ENCODE peak calls at places on chromosomes 5 and 9, in four cellular contexts. R is neuronal stem cell, O is mesendoderm, F is mesenchymal stem cell. V is an unnamed sample.

GRCh38 chr5:151612689-151613427 is 21.7 kb upstream of the FAT2 start:
- DNase-seq in R (no peak), O (peak; percentile 26), F (no peak), V (peak; percentile 11)

GRCh38 chr9:96874947-96875459 is 20.7 kb upstream of the ZNF782 start:
- DNase-seq in R (no peak), O (no peak), F (peak; percentile 25), V (peak; percentile 59)

GRCh38 chr9:125631391-125632085 is 75.5 kb downstream of the MAPKAP1 start:
- DNase-seq in R (no peak), O (peak; percentile 65), F (peak; percentile 63), V (peak; percentile 57)

GRCh38 chr9:97983524-97984187 is 515 bp downstream of the ANP32B start:
- DNase-seq in R (no peak), O (peak; percentile 46), F (peak; percentile 60), V (peak; percentile 9)

GRCh38 chr9:113636165-113636564 is 172.6 kb downstream of the RGS3 start:
- DNase-seq in R (no peak), O (no peak), F (peak; percentile 52), V (peak; percentile 91)

GRCh38 chr5:75016896-75017295 is 35.5 kb downstream of the GCNT4 start:
- DNase-seq in R (no peak), O (no peak), F (no peak), V (no peak)

GRCh38 chr5:55160493-55161209 is 680 bp downstream of the GPX8 start:
- DNase-seq in R (no peak), O (peak; percentile 88), F (peak; percentile 96), V (peak; percentile 98)

GRCh38 chr5:155193018-155193417 is 179.5 kb downstream of the KIF4B start:
- DNase-seq in R (no peak), O (peak; percentile 51), F (no peak), V (no peak)

GRCh38 chr9:88741335-88741734 is 206.4 kb downstream of the NXNL2 start:
- DNase-seq in R (no peak), O (peak; percentile 55), F (no peak), V (no peak)

GRCh38 chr5:1517838-1518237 is 5.9 kb downstream of the LPCAT1 start:
- DNase-seq in R (no peak), O (no peak), F (no peak), V (no peak)

GRCh38 chr9:12680757-12681156 is 12.4 kb upstream of the TYRP1 start:
- DNase-seq in R (no peak), O (peak; percentile 13), F (no peak), V (no peak)

GRCh38 chr5:83991566-83992224 is 271.0 kb upstream of the HAPLN1 start:
- DNase-seq in R (no peak), O (no peak), F (no peak), V (peak; percentile 42)

GRCh38 chr5:133928690-133929393 is 39.6 kb downstream of the C5orf15 start:
- DNase-seq in R (no peak), O (no peak), F (no peak), V (no peak)

GRCh38 chr9:98885575-98886292 is 58.0 kb upstream of the COL15A1 start:
- DNase-seq in R (no peak), O (no peak), F (no peak), V (no peak)

GRCh38 chr5:110865400-110866094 is 126.7 kb downstream of the SLC25A46 start:
- DNase-seq in R (peak; percentile 37), O (peak; percentile 84), F (peak; percentile 31), V (peak; percentile 41)

GRCh38 chr9:129806126-129806525 is 3.1 kb downstream of the TOR1B start:
- DNase-seq in R (no peak), O (no peak), F (peak; percentile 51), V (no peak)

GRCh38 chr5:39608024-39608423 is 183.2 kb upstream of the DAB2 start:
- DNase-seq in R (no peak), O (no peak), F (no peak), V (no peak)

GRCh38 chr9:84554069-84554659 is 115.4 kb upstream of the NTRK2 start:
- DNase-seq in R (no peak), O (peak; percentile 75), F (no peak), V (no peak)

GRCh38 chr5:120734033-120734432 is 269.9 kb downstream of the PRR16 start:
- DNase-seq in R (peak; percentile 2), O (peak; percentile 58), F (no peak), V (no peak)

GRCh38 chr5:138000102-138000723 is 32.7 kb downstream of the FAM13B start:
- DNase-seq in R (no peak), O (peak; percentile 26), F (peak; percentile 81), V (peak; percentile 66)

GRCh38 chr9:94639996-94640376 is 668 bp upstream of the FBP1 start:
- DNase-seq in R (no peak), O (peak; percentile 42), F (no peak), V (no peak)

GRCh38 chr5:83955916-83956315 is 235.3 kb upstream of the HAPLN1 start:
- DNase-seq in R (no peak), O (peak; percentile 4), F (peak; percentile 81), V (peak; percentile 77)

GRCh38 chr5:124979174-124979573 is 232.7 kb upstream of the ZNF608 start:
- DNase-seq in R (no peak), O (peak; percentile 87), F (peak; percentile 65), V (peak; percentile 24)

GRCh38 chr9:94928696-94929372 is 202.3 kb downstream of the AOPEP start:
- DNase-seq in R (no peak), O (no peak), F (no peak), V (peak; percentile 45)

DNA sequence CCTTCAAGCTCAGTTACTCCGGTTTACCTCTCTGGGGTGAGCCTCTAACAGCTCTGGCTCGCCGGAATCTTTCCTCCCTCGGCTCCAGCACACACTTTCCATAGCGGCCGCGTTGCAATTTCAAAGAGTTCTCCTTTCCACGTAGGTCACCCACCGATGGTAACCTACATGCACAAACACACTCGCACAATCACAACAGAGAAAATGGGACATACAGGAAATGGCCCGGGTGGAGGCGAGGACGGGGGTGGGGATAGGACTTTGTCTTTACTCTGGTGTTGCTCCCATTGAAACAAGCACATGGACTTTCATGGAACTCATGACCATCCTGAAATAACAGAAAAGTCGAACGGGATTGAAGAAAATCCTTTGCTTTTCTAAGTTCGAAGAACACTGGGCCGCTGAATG is 1.2 kb downstream of the LHFPL2 start:
- DNase-seq in R (no peak), O (peak; percentile 59), F (peak; percentile 54), V (peak; percentile 47)
- H2BK15ac ChIP-seq in R (no peak overlapping the region), O (no peak overlapping the region), F (no peak overlapping the region), V (peak overlapping the region; percentile 71)

GRCh38 chr5:116736671-116737070 is 162.0 kb upstream of the SEMA6A start:
- DNase-seq in R (no peak), O (no peak), F (no peak), V (no peak)

GRCh38 chr5:116731432-116731831 is 156.8 kb upstream of the SEMA6A start:
- DNase-seq in R (no peak), O (no peak), F (no peak), V (no peak)

GRCh38 chr5:116732591-116732990 is 158.0 kb upstream of the SEMA6A start:
- DNase-seq in R (no peak), O (peak; percentile 78), F (no peak), V (no peak)

GRCh38 chr5:116734717-116735072 is 160.1 kb upstream of the SEMA6A start:
- DNase-seq in R (no peak), O (no peak), F (no peak), V (no peak)

DNA sequence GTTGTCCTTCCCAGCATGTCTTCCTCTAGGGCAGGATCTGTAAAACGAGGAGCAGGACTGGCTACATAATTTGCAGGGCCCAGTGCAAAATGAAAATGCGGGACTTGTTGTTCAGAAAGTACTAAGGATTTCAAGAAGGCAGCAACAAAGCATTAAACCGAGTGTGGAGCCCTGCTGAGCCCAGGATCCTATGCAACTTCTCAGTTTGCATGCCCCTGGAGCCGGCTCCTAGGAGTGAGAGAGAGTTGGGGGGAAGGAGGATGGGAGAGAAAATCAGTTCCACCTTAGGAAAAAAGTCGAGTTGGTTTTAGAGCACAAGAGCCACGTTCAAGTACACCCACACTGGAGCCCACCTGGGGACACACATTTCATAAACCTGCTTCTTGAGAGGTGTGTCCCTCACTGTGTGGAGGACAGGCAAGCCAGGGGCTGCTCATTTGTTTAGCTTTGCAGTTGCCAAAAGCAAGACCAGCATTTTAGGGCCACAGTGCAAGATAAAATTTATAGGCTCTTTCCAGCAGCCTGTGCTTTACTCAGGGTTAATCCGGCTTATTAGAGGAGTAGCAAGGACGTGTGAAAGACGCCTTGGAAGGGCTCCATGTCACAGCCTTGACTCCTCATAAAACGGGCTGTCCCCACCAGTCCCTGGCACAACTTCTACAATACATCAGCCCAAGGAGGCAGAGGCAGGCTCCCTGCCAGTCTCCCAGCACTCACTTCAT is 159.5 kb upstream of the SEMA6A start:
- DNase-seq in R (no peak), O (peak; percentile 43), F (no peak), V (no peak)
- H2BK15ac ChIP-seq in R (peak overlapping the region; percentile 72), O (peak overlapping the region; percentile 61), F (no peak overlapping the region), V (no peak overlapping the region)

GRCh38 chr5:153960269-153961215 is 78.2 kb downstream of the FAM114A2 start:
- DNase-seq in R (no peak), O (peak; percentile 94), F (peak; percentile 27), V (no peak)

GRCh38 chr5:153965102-153965645 is 73.5 kb downstream of the FAM114A2 start:
- DNase-seq in R (peak; percentile 78), O (peak; percentile 83), F (peak; percentile 69), V (peak; percentile 41)

GRCh38 chr5:153957205-153957604 is 81.5 kb downstream of the FAM114A2 start:
- DNase-seq in R (no peak), O (peak; percentile 55), F (no peak), V (no peak)

GRCh38 chr5:153964201-153965101 is 74.3 kb downstream of the FAM114A2 start:
- DNase-seq in R (no peak), O (peak; percentile 39), F (no peak), V (no peak)

GRCh38 chr5:153959134-153959957 is 79.4 kb downstream of the FAM114A2 start:
- DNase-seq in R (peak; percentile 63), O (peak; percentile 98), F (peak; percentile 46), V (peak; percentile 45)
- H2BK15ac ChIP-seq in R (no peak overlapping the region), O (no peak overlapping the region), F (no peak overlapping the region), V (peak overlapping the region; percentile 61)

GRCh38 chr9:116280529-116280928 is 126.9 kb downstream of the PAPPA start:
- DNase-seq in R (no peak), O (no peak), F (peak; percentile 54), V (peak; percentile 27)

GRCh38 chr9:116276651-116277121 is 123.1 kb downstream of the PAPPA start:
- DNase-seq in R (no peak), O (peak; percentile 70), F (no peak), V (no peak)

GRCh38 chr9:116282598-116282997 is 129.0 kb downstream of the PAPPA start:
- DNase-seq in R (peak; percentile 36), O (no peak), F (no peak), V (no peak)

GRCh38 chr9:116278326-116278725 is 124.7 kb downstream of the PAPPA start:
- DNase-seq in R (no peak), O (no peak), F (peak; percentile 50), V (no peak)

GRCh38 chr9:116279230-116279629 is 125.6 kb downstream of the PAPPA start:
- DNase-seq in R (peak; percentile 94), O (peak; percentile 92), F (peak; percentile 80), V (no peak)
- H2BK15ac ChIP-seq in R (no peak overlapping the region), O (no peak overlapping the region), F (no peak overlapping the region), V (no peak overlapping the region)

GRCh38 chr5:178339272-178339671 is 106.7 kb upstream of the PHYKPL start:
- DNase-seq in R (no peak), O (no peak), F (no peak), V (no peak)
- H2BK15ac ChIP-seq in R (no peak overlapping the region), O (no peak overlapping the region), F (no peak overlapping the region), V (no peak overlapping the region)

V was measured in IMR-90.